ENCODE peak calls at places on chromosomes 5 and 9, in eight cellular contexts. G is A549; H is lung; Q is body of pancreas; P is fibroblast of lung; T is adrenal gland; W is effector memory CD4-positive, alpha-beta T cell; O is endodermal cell. Z is an unnamed sample.

GRCh38 chr5:139443766-139444473 is 4.6 kb upstream of the DNAJC18 start:
- DNase-seq in H (no peak), G (no peak), Q (no peak), P (peak), T (no peak), W (peak), O (no peak), Z (no peak)

GRCh38 chr5:168263108-168263507 is 28.3 kb upstream of the WWC1 start:
- DNase-seq in G (no peak), Q (no peak), H (no peak), W (no peak), O (no peak), P (no peak), T (no peak), Z (no peak)

GRCh38 chr5:113204525-113205161 is 228.0 kb downstream of the DCP2 start:
- DNase-seq in P (peak), G (no peak), Q (peak), T (peak), H (peak), O (peak), W (no peak), Z (no peak)

GRCh38 chr9:89353989-89354388 is 35.7 kb downstream of the SECISBP2 start:
- DNase-seq in H (no peak), G (no peak), W (no peak), T (peak), O (no peak), P (peak), Q (no peak), Z (no peak)

GRCh38 chr5:77971965-77972544 is 195.9 kb upstream of the TBCA start:
- DNase-seq in G (no peak), T (no peak), O (no peak), Q (no peak), W (no peak), H (no peak), P (no peak), Z (no peak)

GRCh38 chr9:5428794-5429528 is 8.8 kb downstream of the PLGRKT start:
- DNase-seq in P (no peak), G (no peak), W (no peak), O (no peak), T (no peak), H (no peak), Q (no peak), Z (no peak)

GRCh38 chr5:1729641-1730486 is 69.8 kb downstream of the MRPL36 start:
- DNase-seq in G (no peak), H (no peak), P (no peak), W (no peak), T (no peak), Q (no peak), O (peak), Z (peak)

GRCh38 chr5:57939771-57940170 is 457.2 kb upstream of the ACTBL2 start:
- DNase-seq in Q (no peak), T (no peak), G (no peak), W (no peak), H (no peak), P (no peak), O (no peak), Z (no peak)

GRCh38 chr5:172791291-172791690 is 20.3 kb upstream of the DUSP1 start:
- DNase-seq in O (peak), T (peak), G (no peak), Q (no peak), P (no peak), W (no peak), H (no peak), Z (no peak)

GRCh38 chr9:109733690-109734089 is 46.3 kb upstream of the PALM2AKAP2 start:
- DNase-seq in W (no peak), P (peak), T (no peak), O (no peak), Q (no peak), H (no peak), G (no peak), Z (no peak)

GRCh38 chr9:91419222-91420191 is 4.1 kb downstream of the NFIL3 start:
- DNase-seq in O (no peak), P (peak), T (peak), H (peak), G (peak), Q (peak), W (no peak), Z (peak)

GRCh38 chr5:115236599-115236998 is 26.1 kb downstream of the PGGT1B start:
- DNase-seq in O (no peak), W (no peak), T (no peak), Q (no peak), H (no peak), G (no peak), P (no peak), Z (no peak)

GRCh38 chr5:139462582-139463276 is at the start of gene ECSCR:
- DNase-seq in W (no peak), H (no peak), G (no peak), P (no peak), Q (no peak), T (peak), O (peak), Z (no peak)

GRCh38 chr9:131709741-131710499 is 30.0 kb downstream of the RAPGEF1 start:
- DNase-seq in W (peak), O (no peak), Q (no peak), H (no peak), T (no peak), P (peak), G (no peak), Z (no peak)

GRCh38 chr5:103166704-103167103 is 46.6 kb downstream of the PPIP5K2 start:
- DNase-seq in Q (no peak), H (no peak), P (no peak), G (no peak), T (no peak), W (no peak), O (no peak), Z (no peak)

GRCh38 chr9:131214931-131215330 is 61.4 kb downstream of the FAM78A start:
- DNase-seq in T (no peak), H (no peak), Q (no peak), P (no peak), G (no peak), O (no peak), W (no peak), Z (no peak)

GRCh38 chr9:98549401-98549800 is 159.3 kb downstream of the GABBR2 start:
- DNase-seq in P (no peak), G (no peak), Q (no peak), H (peak), T (no peak), O (peak), W (no peak), Z (no peak)

GRCh38 chr5:151799407-151799806 is 27.7 kb downstream of the G3BP1 start:
- DNase-seq in O (no peak), Q (no peak), H (no peak), G (no peak), T (no peak), W (no peak), P (no peak), Z (no peak)

GRCh38 chr5:165334186-165334585 is 1828.8 kb downstream of the MAT2B start:
- DNase-seq in G (no peak), P (no peak), T (no peak), W (no peak), H (no peak), Q (no peak), O (no peak), Z (no peak)

GRCh38 chr9:130870491-130871381 is 25.9 kb downstream of the QRFP start:
- DNase-seq in H (no peak), G (no peak), T (peak), W (no peak), O (no peak), Q (no peak), P (no peak), Z (no peak)

GRCh38 chr5:9244417-9244816 is 301.5 kb downstream of the SEMA5A start:
- DNase-seq in G (no peak), O (no peak), W (no peak), Q (no peak), T (no peak), H (no peak), P (no peak), Z (no peak)

GRCh38 chr5:174455301-174455700 is 269.1 kb upstream of the MSX2 start:
- DNase-seq in H (no peak), P (no peak), T (no peak), W (no peak), O (no peak), Q (no peak), G (no peak), Z (no peak)

GRCh38 chr5:112270299-112271293 is 148.5 kb downstream of the EPB41L4A start:
- DNase-seq in P (no peak), G (no peak), T (no peak), Q (no peak), W (no peak), O (no peak), H (no peak), Z (no peak)

GRCh38 chr5:135310328-135310989 is 88.6 kb downstream of the MACROH2A1 start:
- DNase-seq in H (peak), O (no peak), W (no peak), T (no peak), P (peak), G (no peak), Q (no peak), Z (peak)

GRCh38 chr9:127121628-127122175 is 733 bp downstream of the ANGPTL2 start:
- DNase-seq in T (peak), G (no peak), O (no peak), W (no peak), Q (no peak), P (peak), H (no peak), Z (no peak)

GRCh38 chr5:97162045-97162444 is 19.6 kb upstream of the LIX1 start:
- DNase-seq in Q (peak), G (peak), O (peak), W (peak), H (peak), T (peak), P (peak), Z (peak)

GRCh38 chr5:14257995-14258403 is 114.9 kb downstream of the TRIO start:
- DNase-seq in O (no peak), Q (no peak), W (no peak), H (no peak), G (no peak), P (no peak), T (no peak), Z (no peak)
- H3K4me3 ChIP-seq in O (no peak), Q (no peak), W (no peak), H (no peak), G (no peak), P (no peak), T (no peak), Z (no peak)

DNA sequence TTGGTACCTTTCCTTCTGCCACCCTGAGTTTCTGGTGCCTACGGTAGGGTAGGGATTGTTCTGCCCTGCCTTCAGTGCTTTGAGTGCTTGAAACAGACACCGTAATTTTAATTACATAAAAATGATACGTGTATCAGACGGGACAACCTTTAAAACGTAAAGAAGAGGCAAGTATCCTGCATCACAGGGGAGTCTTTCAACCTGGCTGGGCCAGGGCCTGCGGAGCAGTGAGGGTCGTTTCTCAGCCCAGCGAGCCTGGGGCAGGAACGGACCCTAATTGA is 480 bp upstream of the DAB2IP start:
- DNase-seq in P (no peak), W (no peak), G (no peak), T (no peak), H (no peak), Q (no peak), O (no peak), Z (no peak)
- H3K4me3 ChIP-seq in P (no peak), W (no peak), G (peak), T (no peak), H (no peak), Q (no peak), O (peak), Z (no peak)

DNA sequence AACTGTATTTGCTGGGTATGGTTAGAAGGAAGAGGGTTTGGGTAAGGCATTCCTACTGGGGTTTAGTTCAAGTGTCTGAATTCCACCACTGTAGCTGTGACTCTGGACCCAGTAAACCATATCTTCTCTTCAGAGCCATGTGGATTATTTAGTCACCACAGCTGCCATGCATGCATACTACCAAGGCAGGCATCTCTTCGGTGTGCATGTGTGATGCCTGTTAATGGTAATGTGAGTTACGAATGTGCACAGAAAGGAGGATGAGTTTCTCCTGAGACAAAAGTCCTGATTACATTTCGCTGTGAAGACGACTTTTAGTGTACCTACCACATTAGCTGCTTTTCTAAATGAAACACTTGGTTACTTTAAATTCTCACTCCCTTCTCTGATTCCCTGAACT is 9.3 kb downstream of the PBX3 start:
- DNase-seq in W (no peak), G (no peak), Q (no peak), O (no peak), T (no peak), P (no peak), H (no peak), Z (no peak)
- H3K4me3 ChIP-seq in W (no peak), G (no peak), Q (no peak), O (no peak), T (no peak), P (no peak), H (no peak), Z (no peak)

GRCh38 chr5:141870871-141871270 is 7.3 kb downstream of the PCDH1 start:
- DNase-seq in W (no peak), O (peak), T (no peak), H (no peak), G (no peak), Q (no peak), P (no peak), Z (no peak)
- H3K4me3 ChIP-seq in W (no peak), O (no peak), T (no peak), H (no peak), G (no peak), Q (no peak), P (no peak), Z (no peak)

GRCh38 chr9:124260769-124261603 is 3.2 kb downstream of the NEK6 start:
- DNase-seq in W (no peak), O (peak), H (peak), T (peak), Q (peak), G (peak), P (peak), Z (peak)
- H3K4me3 ChIP-seq in W (no peak), O (no peak), H (no peak), T (no peak), Q (no peak), G (no peak), P (peak), Z (no peak)

GRCh38 chr9:117521293-117521692 is 106.4 kb upstream of the ASTN2 start:
- DNase-seq in G (no peak), T (no peak), H (no peak), Q (no peak), P (no peak), W (no peak), O (no peak), Z (no peak)
- H3K4me3 ChIP-seq in G (no peak), T (no peak), H (no peak), Q (no peak), P (no peak), W (no peak), O (no peak), Z (no peak)

Z was measured in SJSA1.